ENCODE peak calls at places on chromosomes 3 and 15, in six cellular contexts. S is mammary epithelial cell, E is pancreas, H is uterus, Q is A673, Y is tibial artery. B is an unnamed sample.

GRCh38 chr15:20353966-20354883 is 187.4 kb downstream of the GOLGA6L6 start:
- DNase-seq in S (no peak), E (no peak), H (no peak), Q (no peak), Y (no peak), B (no peak)

GRCh38 chr15:78552597-78552996 is 12.4 kb downstream of the PSMA4 start:
- DNase-seq in S (no peak), E (no peak), H (no peak), Q (no peak), Y (no peak), B (no peak)

GRCh38 chr3:152508705-152509104 is 240.0 kb downstream of the MBNL1 start:
- DNase-seq in S (peak; percentile 3), E (no peak), H (no peak), Q (peak; percentile 40), Y (no peak), B (no peak)

GRCh38 chr15:68408971-68409370 is 23.0 kb downstream of the ITGA11 start:
- DNase-seq in S (no peak), E (peak; percentile 5), H (peak; percentile 10), Q (no peak), Y (no peak), B (no peak)

GRCh38 chr3:30007668-30008067 is 598.7 kb upstream of the TGFBR2 start:
- DNase-seq in S (peak; percentile 4), E (no peak), H (no peak), Q (peak; percentile 69), Y (no peak), B (no peak)

GRCh38 chr15:94306700-94307650 is 75.6 kb downstream of the MCTP2 start:
- DNase-seq in S (peak; percentile 81), E (no peak), H (no peak), Q (no peak), Y (no peak), B (no peak)

GRCh38 chr15:65936317-65936716 is 67.0 kb downstream of the RAB11A start:
- DNase-seq in S (no peak), E (no peak), H (no peak), Q (no peak), Y (no peak), B (no peak)

GRCh38 chr15:53833134-53833624 is 73.7 kb upstream of the WDR72 start:
- DNase-seq in S (no peak), E (no peak), H (peak; percentile 29), Q (peak; percentile 1), Y (no peak), B (peak; percentile 52)

GRCh38 chr3:136366289-136366688 is 116.1 kb downstream of the PCCB start:
- DNase-seq in S (peak; percentile 40), E (no peak), H (no peak), Q (peak; percentile 32), Y (no peak), B (no peak)

GRCh38 chr3:177330771-177331170 is 133.5 kb upstream of the TBL1XR1 start:
- DNase-seq in S (no peak), E (no peak), H (no peak), Q (no peak), Y (no peak), B (no peak)

GRCh38 chr3:25474000-25474399 is 45.9 kb downstream of the RARB start:
- DNase-seq in S (no peak), E (no peak), H (no peak), Q (no peak), Y (no peak), B (no peak)

GRCh38 chr15:65383456-65383855 is 5.7 kb upstream of the IGDCC3 start:
- DNase-seq in S (no peak), E (no peak), H (no peak), Q (no peak), Y (no peak), B (no peak)

GRCh38 chr3:56702487-56703315 is 19.6 kb upstream of the TASOR start:
- DNase-seq in S (peak; percentile 52), E (peak; percentile 44), H (no peak), Q (peak; percentile 48), Y (peak; percentile 34), B (no peak)

GRCh38 chr3:154023148-154023547 is 98.0 kb upstream of the ARHGEF26 start:
- DNase-seq in S (no peak), E (no peak), H (no peak), Q (no peak), Y (no peak), B (no peak)

GRCh38 chr15:90860942-90861675 is 7.3 kb upstream of the FURIN start:
- DNase-seq in S (no peak), E (no peak), H (no peak), Q (no peak), Y (no peak), B (no peak)

GRCh38 chr3:10394491-10395025 is 73.6 kb upstream of the SEC13 start:
- DNase-seq in S (no peak), E (no peak), H (no peak), Q (no peak), Y (no peak), B (no peak)

GRCh38 chr3:14803101-14803980 is 15.4 kb upstream of the FGD5 start:
- DNase-seq in S (no peak), E (no peak), H (no peak), Q (no peak), Y (no peak), B (peak; percentile 65)

GRCh38 chr15:94375997-94376396 is 144.6 kb downstream of the MCTP2 start:
- DNase-seq in S (no peak), E (no peak), H (no peak), Q (no peak), Y (no peak), B (no peak)

GRCh38 chr3:58627580-58627894 is 39.0 kb downstream of the FAM3D start:
- DNase-seq in S (no peak), E (peak; percentile 67), H (no peak), Q (no peak), Y (no peak), B (peak; percentile 83)

GRCh38 chr15:79007066-79007465 is 62.2 kb upstream of the CTSH start:
- DNase-seq in S (no peak), E (no peak), H (no peak), Q (peak; percentile 63), Y (peak; percentile 80), B (peak; percentile 82)

GRCh38 chr15:85925649-85926237 is 131.0 kb upstream of the KLHL25 start:
- DNase-seq in S (no peak), E (no peak), H (no peak), Q (no peak), Y (no peak), B (no peak)

GRCh38 chr3:138032567-138032966 is 22.6 kb downstream of the CLDN18 start:
- DNase-seq in S (no peak), E (no peak), H (no peak), Q (no peak), Y (no peak), B (no peak)

GRCh38 chr3:123804676-123805075 is 79.5 kb downstream of the MYLK start:
- DNase-seq in S (no peak), E (no peak), H (no peak), Q (no peak), Y (no peak), B (no peak)

GRCh38 chr3:171640520-171641412 is 169.5 kb downstream of the PLD1 start:
- DNase-seq in S (peak; percentile 50), E (no peak), H (no peak), Q (no peak), Y (no peak), B (no peak)

GRCh38 chr15:38589502-38589901 is 24.9 kb upstream of the RASGRP1 start:
- DNase-seq in S (peak; percentile 88), E (no peak), H (no peak), Q (peak; percentile 33), Y (no peak), B (peak; percentile 16)

GRCh38 chr3:126378341-126378751 is 16.4 kb upstream of the CFAP100 start:
- DNase-seq in S (no peak), E (no peak), H (no peak), Q (no peak), Y (no peak), B (no peak)

GRCh38 chr15:60804551-60804950 is 325.6 kb upstream of the ICE2 start:
- DNase-seq in S (no peak), E (no peak), H (no peak), Q (peak; percentile 35), Y (no peak), B (no peak)

DNA sequence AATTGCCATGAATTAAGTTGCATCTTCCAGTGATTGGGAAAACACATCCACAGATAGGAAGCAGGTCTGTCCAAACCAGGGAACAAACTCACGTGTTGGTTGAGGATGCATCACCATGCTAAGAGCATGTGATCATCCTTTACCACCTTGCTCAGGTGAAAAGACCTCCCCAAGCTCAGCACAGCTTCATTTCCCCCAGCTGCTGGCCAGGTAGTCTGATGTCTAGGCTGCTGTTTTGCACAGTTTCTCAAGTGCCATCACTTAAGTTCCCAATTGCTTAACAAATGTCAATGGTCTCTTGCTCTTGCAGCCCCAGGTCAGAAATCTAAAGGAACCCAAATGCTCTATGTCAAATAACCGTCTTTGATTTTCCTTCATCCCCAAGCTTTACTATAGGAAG is 34.2 kb downstream of the WNT5A start:
- DNase-seq in S (no peak), E (no peak), H (no peak), Q (no peak), Y (no peak), B (no peak)
- H3K4me3 ChIP-seq in S (no peak overlapping the region), E (no peak overlapping the region), H (no peak overlapping the region), Q (no peak overlapping the region), Y (no peak overlapping the region), B (no peak overlapping the region)

GRCh38 chr15:97961067-97961954 is 808 bp downstream of the ARRDC4 start:
- DNase-seq in S (peak; percentile 40), E (peak; percentile 63), H (peak; percentile 60), Q (no peak), Y (peak; percentile 37), B (peak; percentile 65)
- H3K27ac ChIP-seq in S (peak overlapping the region; percentile 82), E (peak overlapping the region; percentile 79), H (peak overlapping the region; percentile 97), Q (peak overlapping the region; percentile 54), Y (peak overlapping the region; percentile 83), B (peak overlapping the region; percentile 91)

GRCh38 chr3:21920431-21920830 is 169.4 kb upstream of the ZNF385D start:
- DNase-seq in S (peak; percentile 14), E (no peak), H (no peak), Q (no peak), Y (no peak), B (no peak)
- H3K4me3 ChIP-seq in S (no peak overlapping the region), E (no peak overlapping the region), H (no peak overlapping the region), Q (no peak overlapping the region), Y (no peak overlapping the region), B (no peak overlapping the region)

DNA sequence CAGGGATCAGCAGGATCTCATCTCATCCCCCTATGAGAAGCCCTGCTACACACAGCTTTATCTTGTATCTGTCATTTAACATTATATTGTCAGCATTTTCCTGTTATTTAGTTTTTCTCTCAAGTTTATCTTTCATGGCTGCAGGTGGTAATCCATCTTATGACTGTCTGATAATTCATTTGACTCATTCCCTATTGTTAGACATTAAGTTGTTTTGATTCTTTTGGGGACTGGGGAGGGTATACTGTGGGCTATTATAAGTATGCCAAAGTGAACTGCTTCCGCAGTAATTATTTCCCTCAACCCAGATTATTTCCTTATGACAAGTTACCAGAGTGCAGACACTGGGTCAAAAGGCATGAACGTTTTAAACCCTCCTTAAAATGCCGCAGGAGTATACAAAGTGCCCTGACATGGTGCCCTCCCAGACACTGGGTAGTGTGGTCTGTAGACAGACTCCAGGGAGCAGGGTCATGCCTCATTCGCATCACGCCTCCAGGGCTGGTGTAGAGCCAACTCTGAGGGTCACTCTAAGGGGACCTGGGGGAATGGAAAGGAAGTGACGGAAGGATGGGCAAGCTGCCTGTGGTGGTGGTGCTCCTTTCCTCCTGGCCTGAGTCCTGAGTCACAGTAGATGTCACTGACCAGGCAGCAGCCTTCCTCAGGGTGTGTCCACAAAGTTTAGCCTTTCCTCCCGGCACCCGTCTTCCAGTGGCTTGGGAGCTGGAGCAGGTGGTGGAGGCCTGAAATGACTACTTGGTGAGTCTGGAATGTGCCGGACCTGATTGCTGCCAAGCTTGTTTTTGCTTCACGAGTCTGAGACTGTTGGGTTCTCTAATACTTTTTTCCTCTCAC is 11.6 kb downstream of the GPR160 start:
- DNase-seq in S (no peak), E (peak; percentile 87), H (no peak), Q (no peak), Y (no peak), B (peak; percentile 56)
- H3K27ac ChIP-seq in S (no peak overlapping the region), E (peak overlapping the region; percentile 37), H (no peak overlapping the region), Q (no peak overlapping the region), Y (no peak overlapping the region), B (no peak overlapping the region)

B was measured in right cardiac atrium.